ENCODE peak calls at places on chromosomes 6 and 20, in nine cellular contexts. J is astrocyte of the cerebellum, O is H1, Y is AG04450, N is A673, R is ovary, Q is bronchial epithelial cell, V is lower lobe of right lung, I is epithelial cell of esophagus. H is an unnamed sample.
A peak's percentile ranks its signal among the peaks of the same experiment; 100 is the strongest.

GRCh38 chr6:38637756-38638155 is 2.0 kb downstream of the BTBD9 start:
- DNase-seq in J (no peak), O (no peak), Y (no peak), N (no peak), R (no peak), Q (no peak), V (no peak), I (no peak), H (no peak)

GRCh38 chr20:1802385-1803215 is 92.6 kb upstream of the SIRPA start:
- DNase-seq in J (peak; percentile 27), O (no peak), Y (no peak), N (peak; percentile 90), R (peak; percentile 28), Q (peak; percentile 54), V (peak; percentile 84), I (peak; percentile 72), H (no peak)

GRCh38 chr6:19301980-19302379 is 535.2 kb upstream of the ID4 start:
- DNase-seq in J (no peak), O (no peak), Y (no peak), N (peak; percentile 6), R (no peak), Q (peak; percentile 92), V (no peak), I (peak; percentile 84), H (no peak)

GRCh38 chr6:26175428-26176181 is 88.4 kb downstream of the HFE start:
- DNase-seq in J (no peak), O (no peak), Y (no peak), N (peak; percentile 88), R (no peak), Q (peak; percentile 70), V (no peak), I (peak; percentile 82), H (peak; percentile 58)

GRCh38 chr6:41741625-41742490 is 5.3 kb downstream of the PGC start:
- DNase-seq in J (no peak), O (no peak), Y (no peak), N (no peak), R (no peak), Q (no peak), V (peak; percentile 43), I (peak; percentile 45), H (no peak)

GRCh38 chr6:73451166-73452106 is 661 bp downstream of the CGAS start:
- DNase-seq in J (peak; percentile 9), O (peak; percentile 39), Y (no peak), N (peak; percentile 66), R (peak; percentile 42), Q (peak; percentile 25), V (peak; percentile 68), I (peak; percentile 37), H (no peak)

GRCh38 chr6:148521158-148521557 is 178.5 kb downstream of the SASH1 start:
- DNase-seq in J (no peak), O (no peak), Y (no peak), N (peak; percentile 31), R (no peak), Q (no peak), V (no peak), I (no peak), H (no peak)

GRCh38 chr6:105608711-105609374 is 206.0 kb upstream of the PREP start:
- DNase-seq in J (peak; percentile 93), O (no peak), Y (peak; percentile 93), N (no peak), R (no peak), Q (peak; percentile 62), V (peak; percentile 43), I (peak; percentile 58), H (peak; percentile 92)

GRCh38 chr20:8255945-8256632 is 124.0 kb downstream of the PLCB1 start:
- DNase-seq in J (no peak), O (no peak), Y (no peak), N (peak; percentile 3), R (no peak), Q (peak; percentile 90), V (peak; percentile 44), I (peak; percentile 65), H (no peak)

GRCh38 chr6:90537723-90538407 is 49.0 kb downstream of the MAP3K7 start:
- DNase-seq in J (no peak), O (no peak), Y (no peak), N (peak; percentile 72), R (no peak), Q (peak; percentile 9), V (no peak), I (peak; percentile 2), H (no peak)

GRCh38 chr6:21967282-21967681 is 329.6 kb downstream of the PRL start:
- DNase-seq in J (no peak), O (no peak), Y (no peak), N (no peak), R (no peak), Q (no peak), V (no peak), I (no peak), H (no peak)

GRCh38 chr20:64049060-64049886 is at the start of gene SOX18:
- DNase-seq in J (no peak), O (no peak), Y (no peak), N (peak; percentile 62), R (no peak), Q (no peak), V (no peak), I (peak; percentile 53), H (no peak)

GRCh38 chr20:32155017-32155965 is 45.8 kb downstream of the TM9SF4 start:
- DNase-seq in J (peak; percentile 22), O (peak; percentile 47), Y (peak; percentile 29), N (peak; percentile 11), R (peak; percentile 69), Q (peak; percentile 71), V (peak; percentile 91), I (peak; percentile 31), H (peak; percentile 38)

GRCh38 chr6:7805828-7806227 is 79.9 kb downstream of the BMP6 start:
- DNase-seq in J (no peak), O (no peak), Y (no peak), N (no peak), R (no peak), Q (peak; percentile 5), V (no peak), I (no peak), H (no peak)

GRCh38 chr6:6925391-6926164 is 182.2 kb upstream of the RREB1 start:
- DNase-seq in J (no peak), O (no peak), Y (no peak), N (no peak), R (no peak), Q (peak; percentile 54), V (no peak), I (peak; percentile 42), H (no peak)

GRCh38 chr6:155248021-155249001 is 15.5 kb upstream of the CLDN20 start:
- DNase-seq in J (peak; percentile 72), O (no peak), Y (peak; percentile 62), N (peak; percentile 61), R (peak; percentile 65), Q (peak; percentile 75), V (peak; percentile 80), I (peak; percentile 63), H (no peak)

GRCh38 chr6:27757307-27757706 is 154.9 kb downstream of the OR2B2 start:
- DNase-seq in J (no peak), O (no peak), Y (no peak), N (no peak), R (peak; percentile 25), Q (no peak), V (peak; percentile 59), I (peak; percentile 25), H (no peak)

DNA sequence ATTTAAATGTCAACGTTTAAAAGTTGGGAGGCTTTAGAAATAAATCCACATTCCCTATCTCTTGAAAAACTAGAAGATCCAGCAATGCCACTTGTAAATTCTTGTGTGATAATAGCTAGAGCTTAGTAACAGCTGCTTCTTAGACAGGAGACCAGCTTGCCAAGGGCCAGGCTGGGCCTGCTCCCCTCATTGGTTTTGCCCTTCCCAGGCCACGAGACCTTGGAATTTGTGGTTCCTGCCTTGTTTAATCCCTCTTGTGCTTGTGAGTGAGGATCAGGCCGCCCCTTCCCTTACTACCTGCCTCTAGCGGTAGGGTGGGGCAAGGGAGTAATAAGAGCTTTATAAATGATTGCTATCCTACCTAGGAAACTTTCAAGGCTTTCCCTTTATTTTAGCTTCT is 363.5 kb downstream of the SYNE1 start:
- DNase-seq in J (no peak), O (no peak), Y (no peak), N (no peak), R (no peak), Q (peak; percentile 51), V (no peak), I (peak; percentile 45), H (no peak)
- TF ChIP-seq CTCF in J (no peak), O (peak; percentile 50), Y (no peak), N (no peak), R (no peak), Q (peak; percentile 39), V (no peak), I (peak; percentile 49), H (no peak)

DNA sequence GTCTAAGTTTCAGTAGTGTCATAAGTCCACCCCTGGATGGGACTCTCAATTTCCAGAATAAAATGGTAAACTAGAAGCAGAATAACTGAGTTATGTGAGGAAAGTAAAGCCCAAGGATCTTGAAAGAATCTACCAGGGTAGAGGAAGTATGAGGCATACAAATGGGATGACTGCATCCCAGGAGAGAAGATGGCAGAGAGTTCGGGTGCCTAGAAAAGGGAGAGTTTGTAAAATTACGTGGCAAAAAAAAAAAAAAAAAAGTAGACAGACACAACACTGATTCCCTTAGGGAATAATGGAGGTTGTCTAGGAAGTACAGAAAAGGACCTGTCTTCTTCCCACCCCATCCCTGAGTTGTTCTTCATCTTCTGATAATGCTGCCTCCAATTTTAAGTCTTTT is 3.4 kb downstream of the GABBR1 start:
- DNase-seq in J (no peak), O (no peak), Y (no peak), N (no peak), R (no peak), Q (no peak), V (no peak), I (no peak), H (no peak)
- H3K4me3 ChIP-seq in J (no peak overlapping the region), O (no peak overlapping the region), Y (no peak overlapping the region), N (peak overlapping the region; percentile 90), R (no peak overlapping the region), Q (no peak overlapping the region), V (no peak overlapping the region), I (no peak overlapping the region), H (peak overlapping the region; percentile 72)

GRCh38 chr6:75932067-75932466 is 140.4 kb downstream of the IMPG1 start:
- DNase-seq in J (no peak), O (no peak), Y (no peak), N (peak; percentile 37), R (no peak), Q (peak; percentile 19), V (no peak), I (peak; percentile 41), H (no peak)
- TF ChIP-seq CTCF in J (peak; percentile 74), O (peak; percentile 88), Y (peak; percentile 70), N (peak; percentile 69), R (no peak), Q (peak; percentile 38), V (no peak), I (peak; percentile 59), H (peak; percentile 63)

DNA sequence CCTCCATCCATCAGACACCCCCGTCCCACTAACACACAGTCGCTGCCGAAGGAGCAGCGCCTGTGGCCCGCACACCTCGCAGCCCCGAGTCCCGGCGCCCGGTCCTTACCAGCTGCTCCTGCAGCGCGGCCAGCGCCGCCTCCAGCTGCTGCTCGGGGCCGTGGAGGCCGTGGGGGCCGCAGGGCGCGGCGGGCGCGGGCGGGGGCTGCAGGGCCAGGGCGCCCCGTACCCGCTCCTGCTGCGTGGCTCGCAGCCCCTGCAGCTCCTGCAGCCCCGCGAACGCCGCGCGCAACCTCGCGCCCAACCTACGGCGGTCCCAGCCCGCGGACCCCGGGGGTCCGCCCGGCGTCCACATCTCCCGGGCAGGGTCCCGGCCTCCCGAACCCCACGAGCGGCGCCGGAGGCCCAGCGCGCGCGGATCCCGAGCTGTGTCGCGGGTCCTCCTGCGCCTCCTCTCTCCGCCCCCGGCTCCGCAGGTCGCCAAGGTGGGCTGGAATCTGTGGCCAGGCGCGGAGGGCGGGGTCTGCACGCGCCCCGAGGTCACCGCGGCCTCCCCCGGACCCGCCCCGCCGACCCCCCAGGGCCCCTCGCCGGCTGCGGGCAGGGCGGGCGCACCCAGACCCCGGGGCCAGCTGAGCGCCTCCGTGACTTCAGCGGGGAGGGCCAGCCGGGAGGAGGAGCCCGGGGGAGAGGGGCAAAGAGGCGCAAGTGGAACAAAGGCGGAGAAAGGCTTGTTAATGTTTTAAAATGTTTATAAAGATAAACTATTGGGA is at the start of gene DACT2:
- DNase-seq in J (no peak), O (no peak), Y (no peak), N (peak; percentile 60), R (no peak), Q (no peak), V (no peak), I (no peak), H (no peak)
- H3K4me3 ChIP-seq in J (no peak within 1 kb of the TSS), O (peak within 1 kb of the TSS; percentile 64), Y (no peak within 1 kb of the TSS), N (peak within 1 kb of the TSS; percentile 85), R (peak within 1 kb of the TSS; percentile 37), Q (peak within 1 kb of the TSS; percentile 10), V (peak within 1 kb of the TSS; percentile 51), I (no peak within 1 kb of the TSS), H (no peak within 1 kb of the TSS)

H was measured in HFF-Myc.